ENCODE peak calls at places on chromosomes 1 and 21, in eight cellular contexts. D, O, E, M, P, S, J and W are unnamed samples.

GRCh38 chr1:86515597-86515996 is 31.3 kb upstream of the CLCA4 start:
- DNase-seq in D (peak; percentile 50), O (peak; percentile 64), E (peak; percentile 50), M (no peak), P (peak; percentile 4), S (peak; percentile 28), J (peak; percentile 39), W (peak; percentile 35)

GRCh38 chr1:6427445-6428390 is 3.1 kb downstream of the ESPN start:
- DNase-seq in D (peak; percentile 39), O (peak; percentile 1), E (no peak), M (no peak), P (no peak), S (no peak), J (no peak), W (no peak)

GRCh38 chr1:10507111-10507879 is 32.5 kb downstream of the PEX14 start:
- DNase-seq in D (peak; percentile 92), O (peak; percentile 81), E (peak; percentile 88), M (peak; percentile 70), P (peak; percentile 35), S (peak; percentile 86), J (peak; percentile 61), W (peak; percentile 82)

GRCh38 chr1:47325530-47325929 is 8.1 kb upstream of the CMPK1 start:
- DNase-seq in D (no peak), O (no peak), E (no peak), M (no peak), P (no peak), S (no peak), J (no peak), W (no peak)

GRCh38 chr1:203172184-203173115 is 3.2 kb downstream of the MYBPH start:
- DNase-seq in D (peak; percentile 44), O (peak; percentile 76), E (peak; percentile 32), M (peak; percentile 81), P (peak; percentile 84), S (peak; percentile 28), J (peak; percentile 59), W (peak; percentile 63)

GRCh38 chr1:203028067-203028783 is 1.9 kb downstream of the PPFIA4 start:
- DNase-seq in D (no peak), O (no peak), E (no peak), M (no peak), P (no peak), S (no peak), J (no peak), W (no peak)

GRCh38 chr1:87958201-87958600 is 629.5 kb downstream of the LMO4 start:
- DNase-seq in D (no peak), O (no peak), E (no peak), M (no peak), P (no peak), S (no peak), J (no peak), W (no peak)

GRCh38 chr1:229022595-229023350 is 248.1 kb upstream of the RAB4A start:
- DNase-seq in D (no peak), O (no peak), E (no peak), M (no peak), P (no peak), S (no peak), J (no peak), W (no peak)

GRCh38 chr1:53576381-53576801 is 117.2 kb downstream of the DMRTB1 start:
- DNase-seq in D (no peak), O (no peak), E (no peak), M (no peak), P (no peak), S (no peak), J (no peak), W (no peak)

GRCh38 chr1:89791064-89791721 is 29.6 kb upstream of the LRRC8D start:
- DNase-seq in D (no peak), O (no peak), E (no peak), M (no peak), P (no peak), S (no peak), J (no peak), W (no peak)

GRCh38 chr1:91537281-91538069 is 36.8 kb downstream of the CDC7 start:
- DNase-seq in D (no peak), O (no peak), E (peak; percentile 13), M (peak; percentile 59), P (no peak), S (peak; percentile 86), J (no peak), W (no peak)

GRCh38 chr1:27967884-27968466 is 8.2 kb downstream of the XKR8 start:
- DNase-seq in D (no peak), O (no peak), E (no peak), M (no peak), P (no peak), S (no peak), J (no peak), W (no peak)

GRCh38 chr1:91548382-91549040 is 47.9 kb downstream of the CDC7 start:
- DNase-seq in D (no peak), O (no peak), E (no peak), M (no peak), P (no peak), S (no peak), J (peak; percentile 58), W (no peak)

GRCh38 chr1:20487236-20487590 is 1.2 kb upstream of the CAMK2N1 start:
- DNase-seq in D (no peak), O (peak; percentile 27), E (no peak), M (no peak), P (no peak), S (no peak), J (no peak), W (no peak)

GRCh38 chr21:37198989-37199924 is 67.9 kb downstream of the VPS26C start:
- DNase-seq in D (no peak), O (no peak), E (no peak), M (peak; percentile 51), P (peak; percentile 82), S (peak; percentile 64), J (no peak), W (no peak)

GRCh38 chr1:11526071-11526895 is 47.3 kb downstream of the DISP3 start:
- DNase-seq in D (no peak), O (no peak), E (no peak), M (no peak), P (no peak), S (no peak), J (no peak), W (no peak)

GRCh38 chr21:16020878-16021277 is 291.1 kb downstream of the USP25 start:
- DNase-seq in D (no peak), O (no peak), E (no peak), M (no peak), P (no peak), S (no peak), J (no peak), W (no peak)

GRCh38 chr1:3827813-3828307 is 29.2 kb downstream of the CEP104 start:
- DNase-seq in D (no peak), O (peak; percentile 45), E (no peak), M (no peak), P (no peak), S (peak; percentile 3), J (no peak), W (no peak)